ENCODE peak calls at places on chromosomes 16 and 17, in six cellular contexts. N, B, U, I, T and W are unnamed samples.

GRCh38 chr16:53672461-53672860 is 31.2 kb downstream of the RPGRIP1L start:
- DNase-seq in U (no peak), B (no peak), T (no peak), I (no peak), N (no peak), W (no peak)

GRCh38 chr16:23092801-23093117 is 56.5 kb downstream of the USP31 start:
- DNase-seq in B (no peak), I (no peak), T (no peak), N (no peak), U (no peak), W (no peak)

GRCh38 chr17:39745335-39746144 is 7.8 kb downstream of the GRB7 start:
- DNase-seq in I (no peak), T (no peak), B (no peak), N (no peak), U (no peak), W (no peak)

GRCh38 chr16:65754799-65755691 is 611.4 kb upstream of the CDH5 start:
- DNase-seq in U (peak; percentile 40), I (no peak), B (peak; percentile 20), N (no peak), T (no peak), W (no peak)

GRCh38 chr16:1097156-1097555 is 1.1 kb upstream of the C1QTNF8 start:
- DNase-seq in T (no peak), I (no peak), N (no peak), U (no peak), B (no peak), W (no peak)

GRCh38 chr17:43702636-43703035 is 40.9 kb upstream of the MEOX1 start:
- DNase-seq in T (no peak), B (no peak), N (peak; percentile 24), I (peak; percentile 61), U (no peak), W (no peak)

GRCh38 chr16:21301895-21302291 is 23.8 kb upstream of the CRYM start:
- DNase-seq in N (peak; percentile 61), I (no peak), T (no peak), U (no peak), B (no peak), W (no peak)

GRCh38 chr17:65532491-65532890 is 29.0 kb downstream of the AXIN2 start:
- DNase-seq in T (no peak), U (no peak), N (peak; percentile 26), B (no peak), I (no peak), W (no peak)

GRCh38 chr16:84689126-84689525 is 10.7 kb upstream of the USP10 start:
- DNase-seq in U (no peak), N (no peak), I (no peak), B (peak; percentile 73), T (peak; percentile 78), W (no peak)

GRCh38 chr16:88763502-88764053 is 21.4 kb downstream of the PIEZO1 start:
- DNase-seq in I (no peak), B (peak; percentile 81), N (no peak), U (no peak), T (no peak), W (peak; percentile 95)

GRCh38 chr17:36592316-36592710 is 634 bp downstream of the DHRS11 start:
- DNase-seq in B (peak; percentile 64), T (no peak), I (peak; percentile 32), N (peak; percentile 46), U (peak; percentile 68), W (peak; percentile 51)